ENCODE peak calls at places on chromosomes 2 and 18, in seven cellular contexts. G, A, T, N, F, V and X are unnamed samples.
A peak's percentile ranks its signal among the peaks of the same experiment; 100 is the strongest.

GRCh38 chr2:145638675-145639074 is 1118.8 kb upstream of the ZEB2 start:
- DNase-seq in G (no peak), T (no peak), V (no peak), A (no peak), N (no peak), F (no peak), X (no peak)

GRCh38 chr2:83054751-83055150 is 1404.3 kb downstream of the SUCLG1 start:
- DNase-seq in V (no peak), G (no peak), A (no peak), F (no peak), T (no peak), N (no peak), X (no peak)

GRCh38 chr2:120526047-120526562 is 180.2 kb downstream of the INHBB start:
- DNase-seq in V (peak; percentile 32), A (peak; percentile 27), G (no peak), F (no peak), T (no peak), N (no peak), X (no peak)

GRCh38 chr18:44537521-44537920 is 143.2 kb upstream of the SETBP1 start:
- DNase-seq in N (peak; percentile 41), T (no peak), A (no peak), G (peak; percentile 77), V (no peak), F (peak; percentile 40), X (peak; percentile 65)

GRCh38 chr2:97812916-97813315 is 99.5 kb downstream of the ZAP70 start:
- DNase-seq in V (no peak), N (no peak), A (no peak), G (no peak), T (no peak), F (no peak), X (no peak)

GRCh38 chr2:66839551-66840320 is 404.8 kb downstream of the MEIS1 start:
- DNase-seq in A (no peak), G (peak; percentile 96), F (no peak), T (no peak), N (peak; percentile 66), V (no peak), X (peak; percentile 92)

GRCh38 chr2:216651370-216651881 is 18.2 kb downstream of the IGFBP2 start:
- DNase-seq in A (no peak), N (no peak), G (peak; percentile 74), T (no peak), F (no peak), V (no peak), X (peak; percentile 75)

GRCh38 chr2:182248362-182248761 is 178.5 kb downstream of the PDE1A start:
- DNase-seq in V (no peak), N (no peak), A (no peak), G (no peak), F (no peak), T (no peak), X (no peak)

GRCh38 chr2:161814008-161814660 is 189.9 kb downstream of the SLC4A10 start:
- DNase-seq in N (no peak), A (no peak), F (no peak), G (no peak), V (no peak), T (no peak), X (no peak)

GRCh38 chr18:67261931-67262552 is 254.5 kb downstream of the DSEL start:
- DNase-seq in N (no peak), A (no peak), G (no peak), V (no peak), T (no peak), F (no peak), X (no peak)

GRCh38 chr2:119119999-119120710 is 38.4 kb downstream of the C1QL2 start:
- DNase-seq in G (no peak), F (no peak), V (peak; percentile 63), A (no peak), T (peak; percentile 16), N (no peak), X (no peak)

GRCh38 chr2:148615446-148615845 is 29.1 kb upstream of the EPC2 start:
- DNase-seq in T (no peak), F (no peak), N (no peak), V (no peak), G (no peak), A (no peak), X (no peak)

GRCh38 chr2:77666251-77666980 is 144.2 kb upstream of the LRRTM4 start:
- DNase-seq in V (no peak), G (no peak), T (no peak), F (no peak), N (no peak), A (no peak), X (no peak)

GRCh38 chr2:99643824-99644787 is 154.3 kb upstream of the REV1 start:
- DNase-seq in T (no peak), G (peak; percentile 16), V (peak; percentile 80), A (no peak), N (no peak), F (no peak), X (peak; percentile 45)

GRCh38 chr2:62412347-62412742 is 93.7 kb downstream of the TMEM17 start:
- DNase-seq in V (no peak), N (no peak), G (no peak), F (no peak), T (no peak), A (no peak), X (no peak)

GRCh38 chr2:28049416-28049815 is 158.9 kb downstream of the BABAM2 start:
- DNase-seq in F (no peak), N (no peak), G (no peak), V (no peak), A (no peak), T (no peak), X (no peak)

GRCh38 chr2:202249521-202249850 is 11.1 kb upstream of the SUMO1 start:
- DNase-seq in V (no peak), N (no peak), G (no peak), F (no peak), A (no peak), T (no peak), X (no peak)

GRCh38 chr2:45274190-45274926 is 265.1 kb upstream of the SIX2 start:
- DNase-seq in T (no peak), N (no peak), G (no peak), F (no peak), V (no peak), A (no peak), X (no peak)

GRCh38 chr2:190853659-190854386 is 26.8 kb upstream of the GLS start:
- DNase-seq in G (peak; percentile 45), A (no peak), F (no peak), T (no peak), N (no peak), V (peak; percentile 15), X (peak; percentile 39)

GRCh38 chr2:129923265-129924141 is 56.0 kb upstream of the RAB6C start:
- DNase-seq in N (peak; percentile 58), V (peak; percentile 46), F (peak; percentile 40), G (peak; percentile 56), A (no peak), T (no peak), X (peak; percentile 73)

GRCh38 chr2:149690825-149691224 is 103.2 kb upstream of the MMADHC start:
- DNase-seq in T (no peak), A (no peak), F (no peak), G (no peak), N (no peak), V (no peak), X (no peak)

GRCh38 chr18:35983818-35984217 is 11.3 kb downstream of the RMP24 start:
- DNase-seq in F (no peak), T (no peak), V (no peak), A (no peak), G (no peak), N (no peak), X (no peak)

GRCh38 chr2:149906871-149907270 is 319.3 kb upstream of the MMADHC start:
- DNase-seq in T (no peak), V (no peak), N (no peak), A (no peak), F (no peak), G (no peak), X (no peak)

GRCh38 chr2:105397025-105397722 is 1.7 kb downstream of the FHL2 start:
- DNase-seq in T (no peak), N (peak; percentile 59), A (no peak), F (no peak), V (no peak), G (peak; percentile 49), X (no peak)
- H3K4me3 ChIP-seq in T (peak overlapping the region; percentile 98), N (peak overlapping the region; percentile 81), A (peak overlapping the region; percentile 67), F (peak overlapping the region; percentile 79), V (peak overlapping the region; percentile 87), G (peak overlapping the region; percentile 96), X (peak overlapping the region; percentile 77)

GRCh38 chr18:49768051-49768391 is 45.3 kb downstream of the ACAA2 start:
- DNase-seq in N (peak; percentile 61), G (peak; percentile 89), T (no peak), F (peak; percentile 38), V (peak; percentile 16), A (peak; percentile 34), X (peak; percentile 85)
- TF ChIP-seq CTCF in N (peak; percentile 49), G (peak; percentile 84), T (no peak), F (peak; percentile 29), V (no peak), A (no peak), X (peak; percentile 89)

DNA sequence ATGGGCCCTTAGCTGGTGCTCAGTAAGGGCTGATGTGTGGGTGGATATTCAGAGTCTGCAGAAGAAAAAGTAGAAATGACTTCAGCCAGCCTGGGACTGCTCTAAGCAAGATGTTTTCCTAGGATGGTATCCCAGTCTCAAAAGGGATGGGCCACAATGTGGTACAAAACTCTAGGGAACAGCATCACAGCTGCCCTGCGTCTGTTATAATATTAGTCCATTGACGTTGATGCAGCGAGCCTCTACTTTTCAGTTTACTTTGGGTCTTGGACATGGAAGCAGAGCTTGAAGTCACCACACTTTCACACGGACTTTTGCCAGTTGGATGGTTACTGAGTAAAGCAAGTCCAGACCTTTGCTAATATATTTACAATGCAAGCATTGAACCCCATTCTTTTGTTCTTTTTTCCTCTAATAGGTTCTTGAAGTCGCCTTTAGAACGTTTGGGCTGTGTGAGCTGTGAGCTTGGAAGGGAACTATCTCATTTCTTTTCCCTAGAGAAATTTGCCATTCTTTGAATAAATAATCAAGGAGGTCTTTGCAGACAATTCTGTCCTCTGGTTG is 105.7 kb downstream of the RDH14 start:
- DNase-seq in F (no peak), N (no peak), A (no peak), V (no peak), G (no peak), T (no peak), X (no peak)
- H3K4me3 ChIP-seq in F (no peak overlapping the region), N (no peak overlapping the region), A (no peak overlapping the region), V (no peak overlapping the region), G (no peak overlapping the region), T (no peak overlapping the region), X (no peak overlapping the region)

DNA sequence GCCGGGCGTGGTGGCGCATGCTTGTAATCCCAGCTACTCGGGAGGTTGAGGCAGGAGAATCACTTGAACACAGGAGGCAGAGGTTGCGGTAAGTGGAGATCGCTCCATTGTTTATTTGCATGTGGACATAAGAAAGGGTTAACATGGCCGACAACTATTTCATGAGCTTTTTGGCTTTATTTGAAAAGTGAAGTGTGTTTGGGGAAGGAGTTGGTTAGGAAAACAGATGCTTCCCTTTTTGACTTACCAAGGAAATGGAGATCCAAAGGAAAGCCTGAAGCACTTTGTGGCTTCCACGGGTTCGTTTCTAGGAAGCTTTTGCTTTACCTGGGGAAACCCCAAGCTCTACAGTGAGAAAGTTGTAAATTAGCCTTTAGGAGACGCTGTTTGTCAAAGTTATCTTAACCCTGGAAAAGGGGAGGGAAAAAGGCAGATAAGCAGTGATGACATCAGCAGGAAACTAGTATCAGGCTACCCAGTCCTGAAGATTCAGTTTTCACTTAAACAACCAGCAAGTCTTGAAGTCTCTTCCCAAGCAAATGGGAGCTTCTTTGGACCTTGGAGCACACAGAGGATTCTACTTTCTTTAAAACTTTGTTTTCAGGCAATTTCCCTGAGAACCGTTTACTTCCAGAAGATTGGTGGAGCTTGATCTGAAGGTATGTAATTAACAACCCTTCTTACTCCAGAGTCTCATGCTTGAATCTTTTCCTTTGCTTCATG is at the start of gene CASP10:
- DNase-seq in A (no peak), F (no peak), G (peak; percentile 86), T (no peak), N (peak; percentile 89), V (no peak), X (peak; percentile 88)
- TF ChIP-seq CTCF in A (peak; percentile 26), F (no peak), G (peak; percentile 61), T (no peak), N (peak; percentile 71), V (no peak), X (peak; percentile 66)